ENCODE peak calls at places on chromosomes 1 and 21, in nine cellular contexts. T, F, M, Z, H, S, J, R and W are unnamed samples.

GRCh38 chr1:229699613-229700242 is 73.7 kb downstream of the URB2 start:
- DNase-seq in T (no peak), F (no peak), M (no peak), Z (no peak), H (no peak), S (no peak), J (no peak), R (no peak), W (peak)

GRCh38 chr1:17944606-17945005 is 163.0 kb upstream of the IGSF21 start:
- DNase-seq in T (no peak), F (no peak), M (no peak), Z (no peak), H (no peak), S (no peak), J (no peak), R (no peak), W (no peak)

GRCh38 chr21:18151046-18151445 is 93.6 kb upstream of the CHODL start:
- DNase-seq in T (no peak), F (no peak), M (no peak), Z (no peak), H (no peak), S (no peak), J (no peak), R (no peak), W (no peak)

GRCh38 chr1:66761273-66761672 is 9.0 kb downstream of the DYNLT5 start:
- DNase-seq in T (no peak), F (no peak), M (no peak), Z (no peak), H (no peak), S (no peak), J (no peak), R (no peak), W (no peak)

GRCh38 chr1:213934642-213935041 is 53.1 kb upstream of the PROX1 start:
- DNase-seq in T (peak), F (peak), M (peak), Z (no peak), H (no peak), S (no peak), J (peak), R (peak), W (peak)

GRCh38 chr1:205973377-205974232 is 29.6 kb downstream of the RAB7B start:
- DNase-seq in T (no peak), F (no peak), M (no peak), Z (no peak), H (no peak), S (no peak), J (no peak), R (no peak), W (no peak)

GRCh38 chr1:213260322-213261075 is 209.5 kb downstream of the RPS6KC1 start:
- DNase-seq in T (no peak), F (no peak), M (no peak), Z (no peak), H (no peak), S (no peak), J (no peak), R (no peak), W (no peak)

GRCh38 chr1:170267317-170267716 is 121.6 kb downstream of the NTMT2 start:
- DNase-seq in T (no peak), F (no peak), M (no peak), Z (no peak), H (no peak), S (no peak), J (no peak), R (no peak), W (no peak)

GRCh38 chr1:23964235-23964668 is 4.6 kb downstream of the PNRC2 start:
- DNase-seq in T (no peak), F (no peak), M (no peak), Z (no peak), H (no peak), S (no peak), J (no peak), R (no peak), W (no peak)

GRCh38 chr1:153490272-153491051 is 30.0 kb upstream of the S100A7 start:
- DNase-seq in T (peak), F (no peak), M (peak), Z (peak), H (peak), S (peak), J (peak), R (peak), W (peak)

GRCh38 chr1:183864611-183865010 is 59.7 kb downstream of the RGL1 start:
- DNase-seq in T (no peak), F (no peak), M (no peak), Z (no peak), H (no peak), S (no peak), J (no peak), R (no peak), W (no peak)

GRCh38 chr1:2255420-2256369 is 27.6 kb downstream of the SKI start:
- DNase-seq in T (no peak), F (peak), M (peak), Z (no peak), H (no peak), S (no peak), J (no peak), R (no peak), W (no peak)

GRCh38 chr1:197675475-197676324 is 99.6 kb downstream of the DENND1B start:
- DNase-seq in T (no peak), F (no peak), M (peak), Z (peak), H (peak), S (no peak), J (peak), R (no peak), W (peak)

GRCh38 chr1:86779308-86780191 is 75.2 kb downstream of the SH3GLB1 start:
- DNase-seq in T (peak), F (no peak), M (no peak), Z (no peak), H (no peak), S (no peak), J (no peak), R (no peak), W (no peak)

GRCh38 chr1:202315576-202316168 is 26.1 kb downstream of the UBE2T start:
- DNase-seq in T (peak), F (peak), M (peak), Z (peak), H (peak), S (peak), J (peak), R (peak), W (peak)

GRCh38 chr21:33230518-33231324 is 983 bp downstream of the IFNAR2 start:
- DNase-seq in T (no peak), F (peak), M (peak), Z (peak), H (peak), S (peak), J (peak), R (peak), W (peak)

GRCh38 chr1:160061376-160062100 is 8.4 kb downstream of the KCNJ10 start:
- DNase-seq in T (no peak), F (no peak), M (no peak), Z (no peak), H (no peak), S (no peak), J (peak), R (no peak), W (no peak)

GRCh38 chr21:39866093-39866492 is 1.1 kb upstream of the PCP4 start:
- DNase-seq in T (no peak), F (no peak), M (no peak), Z (no peak), H (no peak), S (no peak), J (no peak), R (no peak), W (no peak)

GRCh38 chr1:158117854-158118691 is 62.6 kb upstream of the CD1D start:
- DNase-seq in T (peak), F (peak), M (no peak), Z (peak), H (peak), S (peak), J (no peak), R (peak), W (peak)

GRCh38 chr1:33972676-33973395 is 109.0 kb downstream of the HMGB4 start:
- DNase-seq in T (no peak), F (peak), M (peak), Z (no peak), H (no peak), S (no peak), J (peak), R (peak), W (peak)

GRCh38 chr1:42996384-42996991 is 37.8 kb upstream of the SLC2A1 start:
- DNase-seq in T (no peak), F (no peak), M (no peak), Z (no peak), H (no peak), S (no peak), J (no peak), R (peak), W (no peak)

GRCh38 chr1:77039739-77040138 is 172.5 kb downstream of the ST6GALNAC5 start:
- DNase-seq in T (no peak), F (no peak), M (peak), Z (peak), H (peak), S (peak), J (peak), R (no peak), W (peak)

GRCh38 chr1:212437179-212437798 is 4.6 kb downstream of the NENF start:
- DNase-seq in T (no peak), F (no peak), M (no peak), Z (no peak), H (no peak), S (no peak), J (no peak), R (no peak), W (no peak)

GRCh38 chr1:43439121-43439581 is 14.6 kb downstream of the HYI start:
- DNase-seq in T (peak), F (no peak), M (peak), Z (peak), H (peak), S (no peak), J (no peak), R (no peak), W (no peak)

GRCh38 chr1:78911956-78912880 is 94.3 kb downstream of the ADGRL4 start:
- DNase-seq in T (no peak), F (no peak), M (no peak), Z (no peak), H (no peak), S (no peak), J (no peak), R (no peak), W (no peak)

GRCh38 chr1:31646259-31646960 is 1.7 kb upstream of the PEF1 start:
- DNase-seq in T (no peak), F (no peak), M (no peak), Z (no peak), H (no peak), S (no peak), J (no peak), R (no peak), W (no peak)

GRCh38 chr1:60598055-60598910 is 484.1 kb upstream of the NFIA start:
- DNase-seq in T (no peak), F (no peak), M (no peak), Z (no peak), H (no peak), S (no peak), J (no peak), R (no peak), W (no peak)

GRCh38 chr21:17051054-17051453 is 461.8 kb upstream of the CXADR start:
- DNase-seq in T (no peak), F (no peak), M (no peak), Z (peak), H (no peak), S (no peak), J (no peak), R (no peak), W (no peak)

GRCh38 chr1:232239557-232240468 is 390.1 kb downstream of the SIPA1L2 start:
- DNase-seq in T (no peak), F (no peak), M (no peak), Z (no peak), H (no peak), S (no peak), J (no peak), R (no peak), W (no peak)

GRCh38 chr1:209172286-209172685 is 411.2 kb upstream of the CAMK1G start:
- DNase-seq in T (no peak), F (no peak), M (no peak), Z (no peak), H (no peak), S (no peak), J (no peak), R (no peak), W (no peak)

GRCh38 chr1:103948526-103948925 is 198.8 kb downstream of the AMY1C start:
- DNase-seq in T (no peak), F (no peak), M (no peak), Z (no peak), H (no peak), S (no peak), J (no peak), R (no peak), W (no peak)

GRCh38 chr1:1282998-1283397 is 2.8 kb downstream of the SCNN1D start:
- DNase-seq in T (no peak), F (no peak), M (no peak), Z (no peak), H (no peak), S (no peak), J (no peak), R (no peak), W (no peak)

GRCh38 chr1:84061336-84061735 is 62.4 kb upstream of the TTLL7 start:
- DNase-seq in T (no peak), F (no peak), M (no peak), Z (no peak), H (no peak), S (no peak), J (no peak), R (no peak), W (no peak)

GRCh38 chr1:59154406-59154805 is 142.5 kb upstream of the FGGY start:
- DNase-seq in T (no peak), F (no peak), M (no peak), Z (no peak), H (no peak), S (no peak), J (no peak), R (no peak), W (no peak)

GRCh38 chr1:39755965-39756659 is 15.0 kb downstream of the OXCT2 start:
- DNase-seq in T (no peak), F (no peak), M (no peak), Z (no peak), H (no peak), S (no peak), J (no peak), R (no peak), W (no peak)

GRCh38 chr1:200332716-200333115 is 77.1 kb downstream of the ZNF281 start:
- DNase-seq in T (no peak), F (no peak), M (no peak), Z (no peak), H (no peak), S (no peak), J (no peak), R (no peak), W (no peak)
- H3K27ac ChIP-seq in T (no peak), F (no peak), M (no peak), Z (no peak), H (no peak), S (no peak), J (no peak), R (no peak), W (no peak)

GRCh38 chr1:172480421-172480820 is 36.6 kb upstream of the PIGC start:
- DNase-seq in T (no peak), F (no peak), M (no peak), Z (no peak), H (no peak), S (no peak), J (no peak), R (no peak), W (no peak)
- TF ChIP-seq CTCF in T (no peak), F (no peak), M (no peak), Z (no peak), H (no peak), S (no peak), J (no peak), R (no peak), W (no peak)

DNA sequence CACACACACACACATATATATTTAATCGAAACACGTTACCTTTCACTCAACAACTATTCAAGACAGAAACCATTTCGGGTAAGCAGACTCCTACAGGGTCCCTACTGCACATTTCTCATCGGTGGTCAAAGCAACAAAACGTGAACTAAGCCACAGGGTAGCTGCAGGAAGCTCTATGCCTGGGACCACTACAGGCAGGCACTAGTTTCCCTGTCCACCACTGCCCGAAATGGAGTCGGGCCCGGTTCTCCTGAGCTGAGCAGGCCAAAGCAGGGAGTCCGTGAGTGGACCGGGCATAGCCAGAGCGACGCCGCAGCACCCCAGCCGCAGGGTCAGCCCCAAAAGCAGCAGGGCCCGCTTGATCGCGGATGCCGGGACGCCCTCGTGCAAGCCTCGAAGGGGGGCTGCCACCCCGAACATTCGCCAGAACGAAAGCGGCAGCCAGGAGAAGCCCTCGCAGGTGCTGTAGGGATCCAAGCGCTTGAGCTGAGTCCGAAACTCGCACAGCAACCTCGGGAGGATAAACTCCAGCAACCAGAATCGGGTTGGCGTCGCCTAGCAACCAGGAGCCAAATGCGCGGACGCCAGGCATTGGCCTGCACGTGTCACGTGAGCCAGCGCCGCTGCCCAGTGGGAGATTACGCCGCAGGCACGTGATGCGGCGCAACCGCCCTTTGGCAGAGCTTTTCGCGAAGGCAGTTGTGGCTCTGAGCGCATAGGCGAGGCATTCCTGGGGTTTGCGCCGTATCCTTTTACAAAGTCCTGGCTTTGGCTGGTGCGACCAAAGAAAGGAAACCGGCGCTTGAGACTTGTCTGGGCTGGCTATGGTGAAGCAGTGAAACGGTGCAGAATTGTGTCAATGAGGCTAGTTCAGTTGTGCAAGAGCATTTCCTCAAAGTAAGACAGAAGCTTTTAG is 13.9 kb upstream of the DDI2 start:
- DNase-seq in T (peak), F (peak), M (peak), Z (peak), H (peak), S (peak), J (peak), R (peak), W (peak)
- TF ChIP-seq POLR2A in T (no peak), F (no peak), M (peak), Z (peak), H (peak), S (peak), J (peak), R (peak), W (peak)

GRCh38 chr1:52674497-52675384 is 23.4 kb downstream of the COA7 start:
- DNase-seq in T (no peak), F (no peak), M (no peak), Z (no peak), H (no peak), S (no peak), J (no peak), R (no peak), W (no peak)
- H3K27ac ChIP-seq in T (no peak), F (no peak), M (no peak), Z (no peak), H (no peak), S (peak), J (no peak), R (no peak), W (no peak)

GRCh38 chr1:109773900-109774485 is 10.3 kb upstream of the EPS8L3 start:
- DNase-seq in T (no peak), F (no peak), M (no peak), Z (no peak), H (no peak), S (no peak), J (no peak), R (no peak), W (no peak)
- TF ChIP-seq CTCF in T (no peak), F (no peak), M (no peak), Z (no peak), H (no peak), S (no peak), J (no peak), R (no peak), W (no peak)

DNA sequence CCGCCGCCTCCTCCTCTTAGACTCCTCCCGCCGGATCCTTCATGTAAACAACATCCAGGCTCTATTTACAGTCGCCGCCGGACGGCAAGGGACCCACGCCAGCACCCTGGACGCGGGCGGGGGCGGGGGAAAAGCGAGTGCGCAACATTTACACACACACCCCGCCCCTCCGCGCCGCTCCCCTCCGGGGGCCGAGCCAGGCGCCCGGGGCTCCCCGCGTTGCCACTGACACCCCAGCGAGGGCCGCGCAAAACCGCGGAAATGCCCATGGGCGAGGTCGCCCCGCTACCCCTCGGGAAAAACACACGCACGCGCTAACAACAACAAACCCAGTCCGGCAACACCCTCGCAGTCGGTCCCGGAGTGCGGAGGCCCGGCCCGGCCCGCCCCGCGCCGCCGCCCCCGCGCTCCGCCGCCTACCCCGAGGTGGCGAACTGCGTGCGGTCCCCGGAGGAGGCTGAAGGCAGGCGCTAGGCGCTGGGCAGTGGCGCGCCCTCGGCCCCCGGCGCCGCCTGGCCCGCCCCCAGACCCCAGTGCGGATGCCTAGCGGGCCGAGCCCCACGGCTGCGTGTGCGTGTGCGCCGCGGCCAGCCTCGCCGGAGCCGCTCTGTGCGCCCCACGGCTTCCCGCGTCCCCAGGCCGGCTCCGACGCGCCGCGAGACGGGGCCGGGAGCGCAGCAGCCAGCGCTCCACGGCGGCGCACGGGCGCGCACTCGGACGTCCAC is 81.1 kb upstream of the AK4 start:
- DNase-seq in T (peak), F (peak), M (peak), Z (peak), H (peak), S (peak), J (peak), R (peak), W (peak)
- TF ChIP-seq POLR2A in T (no peak), F (peak), M (peak), Z (peak), H (peak), S (no peak), J (peak), R (peak), W (peak)